ENCODE peak calls at places on chromosomes 4 and X, in five cellular contexts. S, V, K, X and E are unnamed samples.

GRCh38 chrX:372856-373640 is 13.7 kb downstream of the PPP2R3B start:
- DNase-seq in S (no peak), V (no peak), X (peak), K (no peak), E (no peak)

GRCh38 chr4:186726440-186727148 is 2.9 kb upstream of the FAT1 start:
- DNase-seq in X (peak), K (peak), S (peak), V (no peak), E (peak)

GRCh38 chrX:114152130-114152529 is 431.8 kb upstream of the HTR2C start:
- DNase-seq in X (no peak), S (no peak), K (no peak), V (peak), E (no peak)

GRCh38 chr4:83212041-83212851 is 72.4 kb downstream of the COQ2 start:
- DNase-seq in S (peak), K (no peak), V (no peak), X (no peak), E (no peak)

GRCh38 chr4:108991929-108992328 is 229.1 kb upstream of the ETNPPL start:
- DNase-seq in S (no peak), X (no peak), V (no peak), K (no peak), E (no peak)

GRCh38 chrX:124217289-124218251 is 114.9 kb upstream of the TEX13D start:
- DNase-seq in V (peak), X (no peak), K (no peak), S (peak), E (no peak)

GRCh38 chr4:178453057-178453456 is 1010.8 kb upstream of the AGA start:
- DNase-seq in V (no peak), S (no peak), K (no peak), X (no peak), E (no peak)

GRCh38 chr4:106463622-106464021 is 95.0 kb upstream of the GIMD1 start:
- DNase-seq in V (no peak), K (no peak), X (no peak), S (peak), E (no peak)

GRCh38 chr4:145299380-145300076 is 119.1 kb upstream of the OTUD4 start:
- DNase-seq in X (no peak), S (peak), K (no peak), V (peak), E (peak)

GRCh38 chr4:48904541-48905142 is 1.9 kb downstream of the OCIAD2 start:
- DNase-seq in V (no peak), S (no peak), K (no peak), X (no peak), E (no peak)

GRCh38 chr4:169620846-169621228 is 459 bp downstream of the CLCN3 start:
- DNase-seq in K (no peak), S (peak), X (no peak), V (peak), E (no peak)

GRCh38 chrX:54633641-54634040 is 103.6 kb downstream of the GNL3L start:
- DNase-seq in K (no peak), S (no peak), X (no peak), V (no peak), E (no peak)

GRCh38 chr4:70556856-70557255 is 35.2 kb upstream of the AMBN start:
- DNase-seq in K (no peak), X (no peak), S (no peak), V (peak), E (no peak)

GRCh38 chrX:102651242-102651967 is at the start of gene GPRASP1:
- DNase-seq in S (no peak), X (peak), K (peak), V (no peak), E (peak)

GRCh38 chrX:110210417-110211139 is 107.3 kb downstream of the AMMECR1 start:
- DNase-seq in X (no peak), K (no peak), V (no peak), S (no peak), E (no peak)

GRCh38 chrX:3548743-3549441 is 164.6 kb downstream of the PRKX start:
- DNase-seq in X (no peak), S (no peak), V (peak), K (no peak), E (no peak)

GRCh38 chr4:128707864-128708263 is 101.6 kb upstream of the JADE1 start:
- DNase-seq in S (no peak), X (no peak), V (no peak), K (no peak), E (no peak)

GRCh38 chr4:78061939-78062603 is 4.9 kb downstream of the FRAS1 start:
- DNase-seq in K (no peak), S (no peak), X (no peak), V (no peak), E (no peak)

GRCh38 chr4:120052840-120053239 is 13.8 kb downstream of the MAD2L1 start:
- DNase-seq in X (peak), K (peak), S (no peak), V (no peak), E (peak)